ENCODE peak calls at places on chromosomes 3 and 15, in seven cellular contexts. W, R, Q, J, Z, B and X are unnamed samples.

GRCh38 chr15:70268698-70269251 is 171.1 kb upstream of the TLE3 start:
- DNase-seq in W (no peak), R (no peak), Q (no peak), J (no peak), Z (no peak), B (no peak), X (peak; percentile 81)

GRCh38 chr15:38028869-38029268 is 94.4 kb downstream of the TMCO5A start:
- DNase-seq in W (no peak), R (no peak), Q (no peak), J (no peak), Z (no peak), B (no peak), X (no peak)

GRCh38 chr3:38475716-38476115 is 20.4 kb upstream of the EXOG start:
- DNase-seq in W (no peak), R (no peak), Q (no peak), J (no peak), Z (no peak), B (no peak), X (no peak)

GRCh38 chr3:134079111-134079531 is 49.4 kb upstream of the SLCO2A1 start:
- DNase-seq in W (no peak), R (no peak), Q (no peak), J (no peak), Z (no peak), B (peak; percentile 31), X (peak; percentile 79)

GRCh38 chr3:126923423-126923822 is 59.5 kb upstream of the PLXNA1 start:
- DNase-seq in W (no peak), R (no peak), Q (no peak), J (no peak), Z (no peak), B (no peak), X (no peak)

GRCh38 chr3:150251654-150252053 is 156.4 kb upstream of the TSC22D2 start:
- DNase-seq in W (no peak), R (no peak), Q (no peak), J (no peak), Z (no peak), B (peak; percentile 67), X (no peak)

GRCh38 chr3:178685591-178685906 is 149.3 kb downstream of the KCNMB2 start:
- DNase-seq in W (no peak), R (no peak), Q (no peak), J (no peak), Z (no peak), B (no peak), X (no peak)

GRCh38 chr3:138327831-138328230 is 1.8 kb downstream of the NME9 start:
- DNase-seq in W (no peak), R (no peak), Q (no peak), J (no peak), Z (no peak), B (peak; percentile 86), X (no peak)

GRCh38 chr15:68335251-68335650 is 57.7 kb downstream of the FEM1B start:
- DNase-seq in W (no peak), R (no peak), Q (no peak), J (no peak), Z (no peak), B (peak; percentile 7), X (no peak)

GRCh38 chr15:63380828-63381282 is 791 bp downstream of the CA12 start:
- DNase-seq in W (no peak), R (no peak), Q (no peak), J (no peak), Z (no peak), B (no peak), X (no peak)

GRCh38 chr3:154122096-154122911 is 1.1 kb downstream of the ARHGEF26 start:
- DNase-seq in W (no peak), R (no peak), Q (peak; percentile 40), J (no peak), Z (peak; percentile 56), B (no peak), X (peak; percentile 71)

GRCh38 chr3:70990190-70990589 is 593.3 kb downstream of the FOXP1 start:
- DNase-seq in W (no peak), R (no peak), Q (no peak), J (no peak), Z (no peak), B (no peak), X (no peak)
- H3K4me1 ChIP-seq in W (no peaks in the 10 kb centered on the region), R (peaks cover 44% of the 10 kb centered on the region), Q (no peaks in the 10 kb centered on the region), J (no peaks in the 10 kb centered on the region), Z (no peaks in the 10 kb centered on the region), B (peaks cover 19% of the 10 kb centered on the region), X (no peaks in the 10 kb centered on the region)

GRCh38 chr3:23865595-23866396 is 51.0 kb downstream of the NKIRAS1 start:
- DNase-seq in W (peak; percentile 45), R (no peak), Q (peak; percentile 60), J (no peak), Z (peak; percentile 59), B (no peak), X (peak; percentile 76)
- H3K9ac ChIP-seq in W (no peak overlapping the region), R (no peak overlapping the region), Q (no peak overlapping the region), J (no peak overlapping the region), Z (peak overlapping the region; percentile 11), B (no peak overlapping the region), X (no peak overlapping the region)

DNA sequence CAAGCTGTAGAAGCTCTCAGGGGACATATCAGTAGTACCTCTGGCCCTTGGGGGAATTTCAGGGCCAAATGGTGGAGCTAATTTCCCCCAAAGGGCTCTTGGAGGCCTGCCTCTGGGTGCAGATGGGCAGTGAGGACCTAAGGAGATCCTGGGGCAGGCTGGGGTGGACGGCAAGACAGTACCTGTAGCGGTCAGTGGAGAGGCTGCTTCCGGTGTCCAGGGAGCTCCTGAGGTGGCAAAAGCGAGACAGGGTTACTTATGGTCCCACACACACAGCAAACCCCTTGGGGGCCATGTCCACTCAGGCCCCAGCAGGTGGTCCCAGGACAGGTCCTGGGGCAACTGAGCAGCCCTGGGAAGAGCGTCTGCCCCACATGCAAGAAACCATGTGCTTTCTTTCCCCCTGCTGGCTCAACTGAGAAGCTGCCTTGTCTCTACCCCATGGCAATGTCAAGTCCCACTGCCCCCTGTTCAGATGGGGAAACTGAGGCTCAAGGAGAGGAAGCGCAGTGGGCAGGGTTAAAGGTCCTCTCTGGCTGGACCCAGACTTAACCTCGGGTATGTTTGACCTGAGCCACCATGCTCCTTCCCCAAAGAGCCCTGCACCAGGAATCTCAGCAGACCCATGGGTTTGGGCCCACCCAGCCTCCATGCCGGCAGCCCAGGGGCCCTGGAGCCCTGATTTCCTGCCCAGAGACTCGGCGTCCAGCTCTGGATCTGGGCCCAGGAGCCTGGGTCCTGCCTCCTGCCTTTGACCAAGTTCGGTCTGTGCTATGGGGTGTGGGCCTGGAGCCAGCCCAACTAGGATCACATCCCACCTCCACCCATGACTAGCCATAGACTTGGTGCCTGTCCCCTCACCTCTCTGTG is 25.7 kb downstream of the IQSEC1 start:
- DNase-seq in W (no peak), R (no peak), Q (no peak), J (no peak), Z (no peak), B (no peak), X (peak; percentile 59)
- H3K27ac ChIP-seq in W (peak overlapping the region; percentile 70), R (peak overlapping the region; percentile 81), Q (no peak overlapping the region), J (no peak overlapping the region), Z (no peak overlapping the region), B (no peak overlapping the region), X (no peak overlapping the region)

DNA sequence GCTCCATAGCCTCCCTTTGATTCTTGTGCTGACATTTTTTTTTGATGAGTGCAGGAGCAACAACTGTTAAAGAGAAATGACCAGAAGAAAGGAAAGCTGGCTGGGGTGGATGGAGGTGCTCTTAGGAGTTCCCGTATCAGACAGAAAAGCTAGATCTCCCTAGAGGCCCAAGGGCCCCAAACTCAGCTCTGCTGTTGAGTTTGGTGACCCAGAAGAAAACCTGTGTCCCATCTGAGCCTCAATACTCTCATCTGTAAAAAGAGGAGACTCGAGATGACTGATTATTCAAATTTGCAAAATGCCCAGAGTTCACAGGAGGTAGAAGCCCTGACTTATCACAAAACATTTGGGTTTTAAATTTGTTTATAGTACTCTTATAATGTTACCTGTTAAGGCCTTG is 142.4 kb downstream of the TIGIT start:
- DNase-seq in W (no peak), R (no peak), Q (no peak), J (no peak), Z (no peak), B (no peak), X (no peak)
- H3K4me1 ChIP-seq in W (peaks cover 16% of the 10 kb centered on the region), R (no peaks in the 10 kb centered on the region), Q (no peaks in the 10 kb centered on the region), J (peaks cover 11% of the 10 kb centered on the region), Z (peaks cover 4% of the 10 kb centered on the region), B (no peaks in the 10 kb centered on the region), X (no peaks in the 10 kb centered on the region)

GRCh38 chr15:78265137-78265460 is 737 bp downstream of the DNAJA4 start:
- DNase-seq in W (no peak), R (no peak), Q (no peak), J (no peak), Z (no peak), B (no peak), X (peak; percentile 78)
- H3K9ac ChIP-seq in W (peak overlapping the region; percentile 49), R (no peak overlapping the region), Q (no peak overlapping the region), J (peak overlapping the region; percentile 91), Z (no peak overlapping the region), B (no peak overlapping the region), X (peak overlapping the region; percentile 67)

GRCh38 chr3:23294770-23295387 is 91.8 kb downstream of the UBE2E2 start:
- DNase-seq in W (no peak), R (no peak), Q (no peak), J (no peak), Z (no peak), B (no peak), X (no peak)
- H3K27ac ChIP-seq in W (no peak overlapping the region), R (no peak overlapping the region), Q (no peak overlapping the region), J (no peak overlapping the region), Z (no peak overlapping the region), B (no peak overlapping the region), X (no peak overlapping the region)

GRCh38 chr3:46928297-46928696 is 48.2 kb downstream of the CCDC12 start:
- DNase-seq in W (peak; percentile 88), R (no peak), Q (no peak), J (no peak), Z (no peak), B (no peak), X (no peak)
- H3K4me1 ChIP-seq in W (peaks cover 79% of the 10 kb centered on the region), R (peaks cover 9% of the 10 kb centered on the region), Q (peaks cover 2% of the 10 kb centered on the region), J (peaks cover 27% of the 10 kb centered on the region), Z (peaks cover 7% of the 10 kb centered on the region), B (peaks cover 35% of the 10 kb centered on the region), X (peaks cover 53% of the 10 kb centered on the region)

DNA sequence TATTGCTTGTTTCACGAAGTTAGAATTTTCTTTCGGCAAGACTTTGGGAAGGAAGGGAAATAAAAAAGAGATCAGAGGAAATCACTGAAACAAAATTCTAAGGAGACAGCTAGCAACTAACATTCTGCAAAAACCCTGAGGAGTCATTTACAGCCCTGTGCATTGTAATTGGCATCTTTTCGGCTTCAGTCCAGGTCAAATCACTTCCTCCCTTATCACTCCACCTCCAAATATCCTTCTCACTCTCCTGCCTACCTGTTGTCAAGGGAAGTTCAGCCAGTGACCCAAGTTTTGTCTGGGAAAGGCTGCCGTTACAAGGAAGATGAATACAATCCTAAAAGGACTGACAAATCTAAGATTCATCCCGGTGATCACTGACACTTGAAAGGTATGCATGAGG is 39.6 kb downstream of the MDFIC2 start:
- DNase-seq in W (no peak), R (no peak), Q (no peak), J (no peak), Z (no peak), B (no peak), X (no peak)
- H3K9ac ChIP-seq in W (no peak overlapping the region), R (no peak overlapping the region), Q (no peak overlapping the region), J (no peak overlapping the region), Z (no peak overlapping the region), B (no peak overlapping the region), X (no peak overlapping the region)